ENCODE peak calls at places on chromosomes 6 and 20, in nine cellular contexts. K is GM12878; Q is EL; D is CD8-positive, alpha-beta T cell; L is aorta; H is CD8-positive, alpha-beta memory T cell; V is IMR-90; S is Kasumi-1; T is AG08395. O is an unnamed sample.

GRCh38 chr6:62285612-62286469 is at the start of gene KHDRBS2:
- DNase-seq in K (peak), Q (no peak), D (no peak), L (peak), H (no peak), V (no peak), S (peak), T (no peak), O (peak)

GRCh38 chr20:55977723-55978481 is 27.4 kb downstream of the CBLN4 start:
- DNase-seq in K (no peak), Q (no peak), D (no peak), L (no peak), H (no peak), V (no peak), S (no peak), T (no peak), O (peak)

GRCh38 chr20:33814238-33814712 is 3.1 kb downstream of the CHMP4B start:
- DNase-seq in K (no peak), Q (no peak), D (no peak), L (no peak), H (no peak), V (peak), S (no peak), T (no peak), O (no peak)

GRCh38 chr20:40843251-40843650 is 154.2 kb upstream of the MAFB start:
- DNase-seq in K (no peak), Q (no peak), D (no peak), L (no peak), H (no peak), V (no peak), S (no peak), T (no peak), O (no peak)

GRCh38 chr6:115972679-115973078 is 88.0 kb downstream of the FRK start:
- DNase-seq in K (no peak), Q (no peak), D (no peak), L (no peak), H (no peak), V (no peak), S (no peak), T (no peak), O (no peak)

GRCh38 chr20:62308102-62308822 is 5.5 kb downstream of the ADRM1 start:
- DNase-seq in K (no peak), Q (no peak), D (no peak), L (no peak), H (no peak), V (no peak), S (no peak), T (no peak), O (no peak)

GRCh38 chr20:17806739-17807441 is 107.1 kb downstream of the BANF2 start:
- DNase-seq in K (no peak), Q (peak), D (no peak), L (peak), H (no peak), V (peak), S (no peak), T (peak), O (peak)

GRCh38 chr6:38453302-38453701 is 186.4 kb downstream of the BTBD9 start:
- DNase-seq in K (no peak), Q (peak), D (no peak), L (no peak), H (no peak), V (no peak), S (no peak), T (no peak), O (no peak)

GRCh38 chr6:129889580-129889979 is 28.5 kb upstream of the TMEM244 start:
- DNase-seq in K (no peak), Q (peak), D (no peak), L (no peak), H (no peak), V (peak), S (no peak), T (peak), O (no peak)